ENCODE peak calls at places on chromosomes 16 and 17, in four cellular contexts. One of them, this sample, is unnamed.

GRCh38 chr17:58913552-58913951 is 157.9 kb downstream of the PPM1E start:
- DNase-seq in CD8-positive, alpha-beta memory T cell: no peak
- DNase-seq in left colon: no peak
- DNase-seq in NCI-H1436 treated with DMSO at 0.1 percent for 48 hours: no peak
- DNase-seq in this sample: no peak

GRCh38 chr17:835263-835662 is 53.1 kb downstream of the MRM3 start:
- DNase-seq in left colon: no peak
- DNase-seq in CD8-positive, alpha-beta memory T cell: no peak
- DNase-seq in NCI-H1436 treated with DMSO at 0.1 percent for 48 hours: no peak
- DNase-seq in this sample: peak

GRCh38 chr17:2481760-2482159 is 29.9 kb downstream of the METTL16 start:
- DNase-seq in left colon: no peak
- DNase-seq in NCI-H1436 treated with DMSO at 0.1 percent for 48 hours: no peak
- DNase-seq in CD8-positive, alpha-beta memory T cell: no peak
- DNase-seq in this sample: no peak

GRCh38 chr16:74951676-74952075 is 33.2 kb downstream of the WDR59 start:
- DNase-seq in CD8-positive, alpha-beta memory T cell: no peak
- DNase-seq in left colon: no peak
- DNase-seq in NCI-H1436 treated with DMSO at 0.1 percent for 48 hours: no peak
- DNase-seq in this sample: no peak

GRCh38 chr16:65964752-65965151 is 401.7 kb upstream of the CDH5 start:
- DNase-seq in CD8-positive, alpha-beta memory T cell: no peak
- DNase-seq in left colon: no peak
- DNase-seq in NCI-H1436 treated with DMSO at 0.1 percent for 48 hours: no peak
- DNase-seq in this sample: no peak

GRCh38 chr17:17109231-17109630 is 67.0 kb downstream of the MPRIP start:
- DNase-seq in CD8-positive, alpha-beta memory T cell: peak
- DNase-seq in left colon: peak
- DNase-seq in NCI-H1436 treated with DMSO at 0.1 percent for 48 hours: no peak
- DNase-seq in this sample: no peak

GRCh38 chr16:62036101-62036806 is at the start of gene CDH8:
- DNase-seq in NCI-H1436 treated with DMSO at 0.1 percent for 48 hours: peak
- DNase-seq in left colon: no peak
- DNase-seq in CD8-positive, alpha-beta memory T cell: no peak
- DNase-seq in this sample: no peak

GRCh38 chr16:83802135-83802534 is 5.6 kb upstream of the HSBP1 start:
- DNase-seq in left colon: no peak
- DNase-seq in CD8-positive, alpha-beta memory T cell: no peak
- DNase-seq in NCI-H1436 treated with DMSO at 0.1 percent for 48 hours: no peak
- DNase-seq in this sample: no peak

GRCh38 chr16:21222495-21223337 is 10.8 kb upstream of the ANKS4B start:
- DNase-seq in CD8-positive, alpha-beta memory T cell: no peak
- DNase-seq in left colon: no peak
- DNase-seq in NCI-H1436 treated with DMSO at 0.1 percent for 48 hours: peak
- DNase-seq in this sample: peak

GRCh38 chr17:45828171-45829133 is 16.2 kb upstream of the SPPL2C start:
- DNase-seq in left colon: no peak
- DNase-seq in CD8-positive, alpha-beta memory T cell: no peak
- DNase-seq in NCI-H1436 treated with DMSO at 0.1 percent for 48 hours: no peak
- DNase-seq in this sample: no peak